ENCODE peak calls at places on chromosomes 7 and 10, in six cellular contexts. W, L, P, A, E and Z are unnamed samples.

GRCh38 chr10:77226434-77226833 is 411.2 kb downstream of the KCNMA1 start:
- DNase-seq in W (no peak), L (no peak), P (no peak), A (no peak), E (no peak), Z (no peak)

GRCh38 chr10:60456053-60456452 is 66.4 kb upstream of the ANK3 start:
- DNase-seq in W (peak; percentile 21), L (no peak), P (peak; percentile 57), A (peak; percentile 27), E (peak; percentile 68), Z (no peak)

GRCh38 chr10:17562572-17562971 is 54.6 kb downstream of the HACD1 start:
- DNase-seq in W (peak; percentile 33), L (no peak), P (no peak), A (peak; percentile 69), E (no peak), Z (no peak)

GRCh38 chr10:113511419-113511818 is 41.4 kb upstream of the HABP2 start:
- DNase-seq in W (no peak), L (no peak), P (no peak), A (no peak), E (no peak), Z (no peak)

GRCh38 chr10:63542835-63543575 is 21.8 kb downstream of the REEP3 start:
- DNase-seq in W (peak; percentile 38), L (no peak), P (no peak), A (peak; percentile 35), E (no peak), Z (peak; percentile 16)

GRCh38 chr10:18224626-18225445 is 84.6 kb downstream of the CACNB2 start:
- DNase-seq in W (no peak), L (no peak), P (peak; percentile 44), A (no peak), E (no peak), Z (no peak)

GRCh38 chr7:81484266-81484665 is 285.6 kb downstream of the HGF start:
- DNase-seq in W (peak; percentile 75), L (no peak), P (peak; percentile 39), A (peak; percentile 86), E (no peak), Z (peak; percentile 9)

GRCh38 chr7:3552499-3552898 is 251.4 kb downstream of the SDK1 start:
- DNase-seq in W (no peak), L (no peak), P (no peak), A (peak; percentile 6), E (no peak), Z (no peak)

GRCh38 chr7:90824386-90825307 is 228.5 kb downstream of the CDK14 start:
- DNase-seq in W (no peak), L (no peak), P (no peak), A (peak; percentile 91), E (no peak), Z (no peak)

GRCh38 chr7:151249732-151250072 is 1.2 kb upstream of the SMARCD3 start:
- DNase-seq in W (peak; percentile 65), L (peak; percentile 27), P (peak; percentile 64), A (peak; percentile 39), E (no peak), Z (peak; percentile 38)

GRCh38 chr10:91875156-91875555 is 34.1 kb downstream of the FGFBP3 start:
- DNase-seq in W (no peak), L (no peak), P (no peak), A (no peak), E (no peak), Z (peak; percentile 54)

GRCh38 chr7:32501522-32501921 is 6.2 kb downstream of the AVL9 start:
- DNase-seq in W (peak; percentile 36), L (no peak), P (no peak), A (peak; percentile 66), E (no peak), Z (peak; percentile 16)

GRCh38 chr10:36358736-36359135 is 716.6 kb upstream of the FZD8 start:
- DNase-seq in W (peak; percentile 49), L (no peak), P (no peak), A (peak; percentile 71), E (no peak), Z (no peak)

GRCh38 chr7:75795831-75796285 is 17.7 kb downstream of the CCL24 start:
- DNase-seq in W (no peak), L (no peak), P (no peak), A (no peak), E (no peak), Z (peak; percentile 80)

GRCh38 chr7:27113991-27114866 is 11.7 kb upstream of the HOXA2 start:
- DNase-seq in W (peak; percentile 30), L (no peak), P (no peak), A (peak; percentile 69), E (peak; percentile 52), Z (no peak)

GRCh38 chr7:129437190-129437589 is 3.0 kb downstream of the STRIP2 start:
- DNase-seq in W (no peak), L (no peak), P (no peak), A (no peak), E (no peak), Z (no peak)

GRCh38 chr7:137577184-137577583 is 233.7 kb upstream of the PTN start:
- DNase-seq in W (no peak), L (no peak), P (no peak), A (no peak), E (no peak), Z (no peak)

GRCh38 chr7:158743219-158743618 is 38.6 kb upstream of the NCAPG2 start:
- DNase-seq in W (no peak), L (no peak), P (peak; percentile 72), A (no peak), E (peak; percentile 71), Z (peak; percentile 15)

GRCh38 chr7:157519798-157520244 is 183.0 kb downstream of the DNAJB6 start:
- DNase-seq in W (no peak), L (no peak), P (no peak), A (no peak), E (no peak), Z (no peak)

GRCh38 chr10:9545073-9545472 is 1472.6 kb upstream of the CELF2 start:
- DNase-seq in W (peak; percentile 58), L (no peak), P (no peak), A (no peak), E (no peak), Z (no peak)

GRCh38 chr7:143308632-143309031 is 7.3 kb upstream of the CLCN1 start:
- DNase-seq in W (no peak), L (no peak), P (no peak), A (no peak), E (no peak), Z (no peak)

GRCh38 chr10:72061491-72061890 is 26.9 kb downstream of the SPOCK2 start:
- DNase-seq in W (no peak), L (no peak), P (peak; percentile 66), A (no peak), E (peak; percentile 71), Z (no peak)

GRCh38 chr10:12710594-12711343 is 290.7 kb downstream of the CCDC3 start:
- DNase-seq in W (peak; percentile 89), L (peak; percentile 72), P (peak; percentile 70), A (peak; percentile 87), E (peak; percentile 90), Z (peak; percentile 70)

GRCh38 chr10:12710157-12710556 is 291.4 kb downstream of the CCDC3 start:
- DNase-seq in W (no peak), L (no peak), P (no peak), A (no peak), E (no peak), Z (no peak)

GRCh38 chr10:12708921-12709320 is 292.6 kb downstream of the CCDC3 start:
- DNase-seq in W (peak; percentile 55), L (no peak), P (no peak), A (peak; percentile 56), E (no peak), Z (no peak)

GRCh38 chr10:12711344-12711708 is 290.2 kb downstream of the CCDC3 start:
- DNase-seq in W (no peak), L (no peak), P (no peak), A (no peak), E (no peak), Z (no peak)

DNA sequence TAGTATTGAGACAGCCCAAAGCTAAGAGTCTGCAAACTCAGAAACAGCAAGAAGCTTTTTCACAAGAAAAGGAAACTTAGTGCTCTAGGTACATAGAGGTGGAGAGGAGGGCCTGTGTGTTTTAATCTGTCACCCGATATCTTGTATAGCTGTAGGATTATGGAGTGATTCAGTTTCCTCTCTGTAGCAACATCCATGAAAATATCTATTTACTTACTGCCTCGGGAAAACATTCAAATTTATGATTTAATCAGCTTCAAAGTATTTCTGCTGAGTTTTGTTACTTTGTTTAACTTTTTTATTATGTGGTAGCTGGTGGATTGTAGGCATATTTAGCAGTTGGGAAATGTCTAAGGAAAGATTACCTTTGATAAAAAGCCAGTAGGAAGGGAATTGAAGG is 292.0 kb downstream of the CCDC3 start:
- DNase-seq in W (no peak), L (no peak), P (no peak), A (peak; percentile 71), E (no peak), Z (no peak)
- H4K91ac ChIP-seq in W (no peak overlapping the region), L (no peak overlapping the region), P (no peak overlapping the region), A (peak overlapping the region; percentile 93), E (no peak overlapping the region), Z (no peak overlapping the region)

GRCh38 chr10:93465806-93466675 is 16.1 kb downstream of the MYOF start:
- DNase-seq in W (peak; percentile 97), L (no peak), P (no peak), A (peak; percentile 90), E (no peak), Z (peak; percentile 98)
- H3K18ac ChIP-seq in W (peak overlapping the region; percentile 58), L (peak overlapping the region; percentile 79), P (no peak overlapping the region), A (peak overlapping the region; percentile 87), E (no peak overlapping the region), Z (peak overlapping the region; percentile 66)

DNA sequence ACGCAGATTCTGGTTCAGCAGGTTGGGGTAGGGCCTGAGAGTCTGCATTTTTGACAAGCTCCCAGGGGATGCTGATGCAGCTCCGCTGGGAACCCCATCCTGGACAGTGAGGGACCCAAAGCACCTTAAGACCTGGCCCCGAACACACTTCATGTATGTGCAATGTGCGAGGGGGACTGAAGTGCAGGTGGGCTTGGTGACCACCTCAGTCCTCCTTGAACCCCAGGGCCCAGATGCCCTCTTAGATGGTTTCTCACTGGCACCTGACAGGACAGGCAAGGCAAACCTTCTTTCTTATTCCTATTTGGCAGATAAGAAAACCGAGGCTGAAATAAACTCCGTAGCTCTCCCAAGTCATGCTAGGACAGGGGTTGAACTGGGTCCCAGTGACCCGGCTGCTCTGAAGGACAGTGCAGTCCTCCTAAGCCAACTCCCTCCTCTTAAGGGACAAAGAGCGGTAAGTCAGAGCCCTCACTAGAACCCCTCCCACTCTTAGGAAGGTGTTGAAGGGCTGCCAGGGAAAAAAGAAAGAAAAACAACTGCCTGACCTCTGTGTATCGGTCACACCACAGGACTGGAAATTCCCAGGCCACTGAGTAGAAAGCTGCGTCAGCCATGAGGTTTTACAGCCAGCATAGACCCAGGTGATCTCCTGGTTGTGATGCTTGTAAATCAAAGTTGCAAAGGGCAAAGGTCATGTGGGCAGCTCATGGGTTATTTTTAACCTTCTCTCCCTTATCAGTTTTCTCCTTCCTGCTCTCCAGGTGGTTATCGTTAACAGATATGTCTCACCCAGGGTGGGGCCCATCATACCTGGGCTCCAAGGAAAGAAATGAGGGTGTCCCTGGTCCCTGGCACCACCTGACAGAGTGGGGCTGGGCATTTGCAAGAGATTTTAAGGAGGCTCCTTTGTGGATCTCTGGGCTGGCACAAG is 90.9 kb upstream of the SMNDC1 start:
- DNase-seq in W (peak; percentile 96), L (no peak), P (no peak), A (peak; percentile 99), E (no peak), Z (peak; percentile 84)
- H2AK5ac ChIP-seq in W (peak overlapping the region; percentile 69), L (peak overlapping the region; percentile 48), P (no peak overlapping the region), A (peak overlapping the region; percentile 48), E (no peak overlapping the region), Z (peak overlapping the region; percentile 62)

GRCh38 chr7:47791682-47792081 is 156.6 kb downstream of the PKD1L1 start:
- DNase-seq in W (no peak), L (no peak), P (no peak), A (no peak), E (no peak), Z (no peak)
- H4K91ac ChIP-seq in W (peak overlapping the region; percentile 6), L (no peak overlapping the region), P (no peak overlapping the region), A (peak overlapping the region; percentile 79), E (no peak overlapping the region), Z (peak overlapping the region; percentile 10)

GRCh38 chr7:69856991-69857390 is 258.7 kb downstream of the AUTS2 start:
- DNase-seq in W (no peak), L (no peak), P (no peak), A (no peak), E (no peak), Z (no peak)
- H3K18ac ChIP-seq in W (no peak overlapping the region), L (no peak overlapping the region), P (no peak overlapping the region), A (no peak overlapping the region), E (no peak overlapping the region), Z (no peak overlapping the region)